ENCODE peak calls at places on chromosomes 4 and X, in seven cellular contexts. E is NB4, Q is bronchial epithelial cell, J is SK-N-SH, V is thoracic aorta, F is lower lobe of right lung, Z is ascending aorta. U is an unnamed sample.
A peak's percentile ranks its signal among the peaks of the same experiment; 100 is the strongest.

GRCh38 chr4:25712611-25713010 is 57.0 kb downstream of the SLC34A2 start:
- DNase-seq in Z (no peak), V (no peak), Q (no peak), E (no peak), J (peak; percentile 56), F (no peak), U (no peak)

GRCh38 chrX:67558267-67558666 is 14.4 kb downstream of the AR start:
- DNase-seq in E (no peak), Z (no peak), V (no peak), J (no peak), F (no peak), Q (peak; percentile 10), U (no peak)

GRCh38 chr4:5971077-5971447 is 47.2 kb downstream of the C4orf50 start:
- DNase-seq in Q (no peak), Z (no peak), E (no peak), F (no peak), V (no peak), J (peak; percentile 54), U (no peak)

GRCh38 chrX:111086521-111087127 is 9.4 kb upstream of the PAK3 start:
- DNase-seq in J (no peak), Z (no peak), Q (no peak), V (no peak), E (no peak), F (no peak), U (no peak)

GRCh38 chr4:159206427-159206871 is 103.6 kb downstream of the RAPGEF2 start:
- DNase-seq in V (no peak), Z (no peak), Q (no peak), J (no peak), E (no peak), F (no peak), U (no peak)

GRCh38 chrX:40092808-40093435 is 4.8 kb downstream of the BCOR start:
- DNase-seq in Z (no peak), Q (no peak), E (no peak), V (no peak), J (no peak), F (no peak), U (no peak)

GRCh38 chr4:102174800-102175199 is 170.5 kb downstream of the SLC39A8 start:
- DNase-seq in F (no peak), V (no peak), Q (peak; percentile 12), Z (no peak), J (no peak), E (no peak), U (peak; percentile 26)

GRCh38 chr4:178745203-178745602 is 1303.0 kb upstream of the AGA start:
- DNase-seq in E (no peak), Z (no peak), J (no peak), Q (no peak), F (no peak), V (no peak), U (no peak)

GRCh38 chr4:33924239-33924638 is 2320.1 kb downstream of the ARAP2 start:
- DNase-seq in Q (peak; percentile 57), V (no peak), Z (no peak), E (no peak), F (no peak), J (no peak), U (peak; percentile 58)

GRCh38 chrX:65677954-65678469 is 10.6 kb downstream of the MSN start:
- DNase-seq in Z (peak; percentile 85), Q (peak; percentile 91), F (no peak), E (no peak), J (no peak), V (no peak), U (peak; percentile 93)

GRCh38 chrX:118990512-118991227 is 16.3 kb downstream of the LONRF3 start:
- DNase-seq in Z (no peak), J (no peak), F (no peak), E (no peak), V (no peak), Q (no peak), U (no peak)

GRCh38 chrX:54076903-54077302 is 32.6 kb upstream of the PHF8 start:
- DNase-seq in F (no peak), Z (no peak), E (peak; percentile 28), V (no peak), Q (peak; percentile 80), J (no peak), U (peak; percentile 32)

GRCh38 chr4:6402566-6403399 is 69.6 kb downstream of the PPP2R2C start:
- DNase-seq in Z (no peak), J (no peak), E (peak; percentile 25), F (no peak), V (no peak), Q (no peak), U (no peak)

GRCh38 chr4:80240976-80241375 is 25.5 kb upstream of the FGF5 start:
- DNase-seq in F (no peak), E (no peak), V (no peak), J (no peak), Z (no peak), Q (no peak), U (no peak)

GRCh38 chr4:181301735-181302380 is 941.3 kb upstream of the TENM3 start:
- DNase-seq in V (no peak), E (peak; percentile 54), J (no peak), Q (peak; percentile 0), F (peak; percentile 58), Z (no peak), U (peak; percentile 10)

GRCh38 chr4:188110036-188110435 is 633 bp upstream of the TRIML2 start:
- DNase-seq in F (no peak), J (no peak), Z (no peak), E (no peak), V (no peak), Q (no peak), U (no peak)

GRCh38 chr4:114178392-114178791 is 198.9 kb upstream of the ARSJ start:
- DNase-seq in F (no peak), E (no peak), V (no peak), Z (no peak), Q (no peak), J (no peak), U (no peak)

GRCh38 chrX:19343462-19344206 is at the start of gene PDHA1:
- DNase-seq in F (peak; percentile 95), Q (peak; percentile 75), Z (peak; percentile 95), J (peak; percentile 92), E (peak; percentile 94), V (peak; percentile 54), U (peak; percentile 93)

GRCh38 chrX:446243-446642 is 59.5 kb upstream of the PPP2R3B start:
- DNase-seq in V (no peak), E (no peak), F (peak; percentile 14), Z (no peak), Q (no peak), J (no peak), U (no peak)

GRCh38 chr4:40194602-40195161 is 2.1 kb upstream of the RHOH start:
- DNase-seq in E (peak; percentile 43), F (no peak), Q (no peak), V (no peak), J (peak; percentile 23), Z (no peak), U (no peak)

GRCh38 chr4:17029964-17030363 is 131.5 kb upstream of the LDB2 start:
- DNase-seq in J (no peak), Q (peak; percentile 76), E (no peak), Z (no peak), F (no peak), V (no peak), U (peak; percentile 26)

GRCh38 chr4:880684-881405 is 51.3 kb downstream of the GAK start:
- DNase-seq in V (no peak), E (no peak), Q (no peak), J (no peak), Z (no peak), F (no peak), U (no peak)
- TF ChIP-seq CTCF in V (no peak), E (no peak), Q (no peak), J (no peak), Z (no peak), F (no peak), U (no peak)

DNA sequence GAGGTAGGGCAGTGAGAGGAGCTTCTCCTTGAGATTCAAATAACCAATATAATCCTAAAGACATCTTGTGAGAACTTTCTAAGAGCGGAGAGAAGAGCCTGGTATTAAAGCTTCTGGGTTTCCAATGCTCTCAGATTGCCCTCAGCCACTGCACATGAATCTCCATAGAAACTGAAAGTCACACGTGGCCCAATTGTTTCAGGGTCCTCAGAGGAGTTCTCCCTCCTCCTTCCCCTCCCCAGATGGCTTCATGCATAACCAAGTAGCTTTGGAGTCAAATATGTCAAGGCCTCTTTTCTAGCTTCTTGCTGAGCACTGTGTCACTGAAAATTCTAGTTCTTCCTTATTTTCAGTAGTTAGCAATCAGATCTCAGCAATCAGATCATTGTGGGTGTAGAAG is 2.3 kb downstream of the BTK start:
- DNase-seq in Q (no peak), V (no peak), E (peak; percentile 51), F (no peak), J (no peak), Z (no peak), U (no peak)
- H3K4me3 ChIP-seq in Q (no peak overlapping the region), V (no peak overlapping the region), E (peak overlapping the region; percentile 49), F (no peak overlapping the region), J (no peak overlapping the region), Z (no peak overlapping the region), U (no peak overlapping the region)

GRCh38 chr4:168993724-168994510 is 16.1 kb downstream of the CBR4 start:
- DNase-seq in J (no peak), E (peak; percentile 9), Q (no peak), F (no peak), Z (no peak), V (no peak), U (peak; percentile 29)

GRCh38 chr4:168998596-168998995 is 11.5 kb downstream of the CBR4 start:
- DNase-seq in E (no peak), Q (no peak), V (no peak), Z (no peak), J (no peak), F (no peak), U (no peak)

GRCh38 chr4:168999836-169000235 is 10.2 kb downstream of the CBR4 start:
- DNase-seq in J (no peak), Z (no peak), E (no peak), V (no peak), F (no peak), Q (peak; percentile 17), U (no peak)

GRCh38 chr4:168994961-168995360 is 15.1 kb downstream of the CBR4 start:
- DNase-seq in V (no peak), J (no peak), F (no peak), Q (no peak), Z (no peak), E (no peak), U (no peak)

DNA sequence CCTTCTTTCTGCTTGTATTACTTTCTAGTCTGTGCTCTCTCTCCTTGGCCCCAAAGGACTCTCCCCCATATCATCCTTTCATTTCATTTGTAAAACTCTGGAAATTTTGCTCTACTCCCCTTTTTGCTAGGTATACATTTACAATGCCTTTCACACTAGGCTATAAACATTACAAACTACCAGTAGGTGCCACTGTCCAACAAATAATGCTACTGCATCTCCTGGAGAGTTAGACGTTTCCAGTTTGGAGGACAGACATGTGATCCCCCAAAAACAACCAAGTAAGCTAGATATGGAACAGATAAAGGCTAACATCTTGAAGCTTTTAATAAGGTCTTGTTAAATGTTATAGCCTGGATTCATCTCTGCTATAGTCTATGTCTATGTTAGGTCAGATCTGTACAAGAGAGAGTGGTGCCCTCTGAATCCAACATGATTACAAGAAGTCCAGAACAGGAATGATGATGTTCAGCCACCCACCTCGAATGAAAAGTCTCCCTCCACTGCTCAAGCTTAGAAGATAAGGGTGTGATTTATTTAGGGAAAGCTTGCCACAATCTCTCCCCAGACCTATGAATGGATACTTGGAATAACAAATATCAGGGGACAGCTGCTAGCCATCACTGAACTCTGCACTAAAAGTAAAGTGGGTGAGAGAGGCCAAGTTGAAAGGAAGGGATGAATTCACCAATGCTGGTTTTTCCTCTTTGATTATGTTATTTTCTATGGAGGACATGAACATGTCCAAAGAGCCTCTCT is 14.3 kb downstream of the CBR4 start:
- DNase-seq in E (peak; percentile 19), Q (peak; percentile 29), V (no peak), J (no peak), Z (no peak), F (no peak), U (peak; percentile 42)
- TF ChIP-seq CTCF in E (no peak), Q (no peak), V (no peak), J (peak; percentile 30), Z (peak; percentile 7), F (no peak), U (no peak)

GRCh38 chrX:47574096-47574553 is 8.1 kb upstream of the TIMP1 start:
- DNase-seq in Z (no peak), F (no peak), V (no peak), E (no peak), J (no peak), Q (no peak), U (no peak)
- H3K4me3 ChIP-seq in Z (peak overlapping the region; percentile 39), F (peak overlapping the region; percentile 27), V (peak overlapping the region; percentile 56), E (no peak overlapping the region), J (no peak overlapping the region), Q (peak overlapping the region; percentile 32), U (no peak overlapping the region)

U was measured in cardiac fibroblast.